ENCODE peak calls at places on chromosomes 7 and 10, in seven cellular contexts. H is AG08395; T is T1000; S is globus pallidus; I is SW 1271; X is anterior cingulate cortex; J is stimulated activated CD8-positive, alpha-beta memory T cell treated with anti-CD3 and anti-CD28 coated beads, Interleukin-4, amount 100 ng/mL, for 1 hour. E is an unnamed sample.

GRCh38 chr10:130957978-130958377 is 353.5 kb downstream of the TCERG1L start:
- DNase-seq in S (no peak), J (no peak), H (no peak), T (no peak), X (no peak), I (no peak), E (no peak)

GRCh38 chr10:51689536-51689935 is 9.9 kb downstream of the CSTF2T start:
- DNase-seq in S (no peak), I (no peak), H (no peak), X (no peak), J (no peak), T (no peak), E (no peak)

GRCh38 chr7:151448261-151449252 is 8.6 kb upstream of the CRYGN start:
- DNase-seq in X (no peak), J (peak; percentile 55), T (peak; percentile 58), H (peak; percentile 85), I (no peak), S (no peak), E (peak; percentile 51)

GRCh38 chr7:104017001-104017400 is 27.5 kb upstream of the RELN start:
- DNase-seq in J (no peak), H (no peak), S (no peak), I (no peak), T (no peak), X (no peak), E (no peak)

GRCh38 chr10:107264742-107265141 is 100.2 kb upstream of the SORCS1 start:
- DNase-seq in J (no peak), X (no peak), I (no peak), T (no peak), H (no peak), S (no peak), E (no peak)

GRCh38 chr7:108335264-108335918 is 120.8 kb downstream of the NRCAM start:
- DNase-seq in I (no peak), S (no peak), H (no peak), T (no peak), J (no peak), X (no peak), E (no peak)

GRCh38 chr7:464712-465461 is 54.8 kb downstream of the PDGFA start:
- DNase-seq in S (no peak), X (no peak), H (peak; percentile 64), J (no peak), I (no peak), T (no peak), E (no peak)

GRCh38 chr10:127155221-127155620 is 41.2 kb downstream of the INSYN2A start:
- DNase-seq in S (no peak), X (no peak), I (no peak), H (no peak), J (no peak), T (no peak), E (no peak)

GRCh38 chr7:101951757-101952156 is 134.3 kb downstream of the CUX1 start:
- DNase-seq in T (no peak), H (no peak), I (no peak), X (no peak), J (no peak), S (no peak), E (no peak)

GRCh38 chr7:118250860-118251494 is 26.5 kb downstream of the ANKRD7 start:
- DNase-seq in S (no peak), X (no peak), T (no peak), H (no peak), I (no peak), J (no peak), E (no peak)

GRCh38 chr10:79019961-79020491 is 48.7 kb upstream of the ZMIZ1 start:
- DNase-seq in J (no peak), H (peak; percentile 60), T (no peak), I (no peak), X (no peak), S (no peak), E (no peak)

GRCh38 chr7:90211391-90212148 is at the start of gene STEAP2:
- DNase-seq in T (peak; percentile 68), S (peak; percentile 64), I (peak; percentile 83), H (peak; percentile 95), J (no peak), X (peak; percentile 77), E (peak; percentile 61)

GRCh38 chr7:77455334-77455733 is 39.2 kb upstream of the GSAP start:
- DNase-seq in T (peak; percentile 26), J (no peak), S (peak; percentile 83), H (peak; percentile 90), X (peak; percentile 18), I (no peak), E (peak; percentile 62)

GRCh38 chr10:71484352-71484751 is 87.6 kb downstream of the CDH23 start:
- DNase-seq in T (no peak), I (no peak), J (no peak), H (no peak), S (no peak), X (no peak), E (no peak)

GRCh38 chr10:114486938-114487814 is 82.9 kb upstream of the AFAP1L2 start:
- DNase-seq in I (no peak), H (no peak), S (no peak), J (no peak), T (no peak), X (no peak), E (no peak)

GRCh38 chr7:36739351-36739750 is 15.1 kb upstream of the AOAH start:
- DNase-seq in J (no peak), T (no peak), I (no peak), H (no peak), X (no peak), S (no peak), E (no peak)

GRCh38 chr7:134514663-134515062 is 12.7 kb upstream of the AKR1B10 start:
- DNase-seq in X (no peak), J (no peak), I (peak; percentile 26), T (peak; percentile 3), H (peak; percentile 69), S (peak; percentile 72), E (peak; percentile 72)

GRCh38 chr10:6951771-6952170 is 371.7 kb upstream of the PRKCQ start:
- DNase-seq in H (no peak), J (no peak), T (no peak), X (no peak), S (no peak), I (no peak), E (no peak)

GRCh38 chr10:17578603-17579002 is 38.6 kb downstream of the HACD1 start:
- DNase-seq in J (no peak), S (no peak), I (no peak), H (no peak), T (no peak), X (no peak), E (no peak)

GRCh38 chr7:101175664-101176063 is 4.4 kb downstream of the NAT16 start:
- DNase-seq in J (no peak), H (no peak), I (no peak), S (no peak), X (no peak), T (no peak), E (no peak)

GRCh38 chr10:122308487-122309141 is 37.5 kb downstream of the BTBD16 start:
- DNase-seq in S (no peak), X (no peak), T (no peak), I (no peak), H (no peak), J (no peak), E (no peak)

GRCh38 chr10:88728107-88728763 is 22.2 kb downstream of the LIPK start:
- DNase-seq in H (no peak), S (no peak), I (no peak), X (no peak), T (no peak), J (no peak), E (no peak)

GRCh38 chr10:43120948-43121290 is 17.3 kb upstream of the CSGALNACT2 start:
- DNase-seq in S (no peak), J (no peak), I (no peak), X (no peak), H (no peak), T (no peak), E (no peak)

GRCh38 chr7:99563650-99564049 is 5.2 kb downstream of the ZNF655 start:
- DNase-seq in X (no peak), J (no peak), H (peak; percentile 72), T (peak; percentile 26), S (no peak), I (peak; percentile 29), E (no peak)

GRCh38 chr7:143271240-143271639 is 8.0 kb downstream of the GSTK1 start:
- DNase-seq in S (no peak), I (no peak), T (no peak), X (no peak), H (no peak), J (no peak), E (no peak)

GRCh38 chr7:119640326-119640725 is 632.6 kb upstream of the KCND2 start:
- DNase-seq in I (no peak), T (no peak), J (no peak), S (no peak), H (no peak), X (no peak), E (no peak)

GRCh38 chr10:32104622-32105509 is 48.6 kb upstream of the KIF5B start:
- DNase-seq in H (peak; percentile 43), X (no peak), I (no peak), J (no peak), T (peak; percentile 57), S (no peak), E (no peak)

GRCh38 chr7:80837345-80837744 is 81.5 kb downstream of the SEMA3C start:
- DNase-seq in X (no peak), I (no peak), J (no peak), T (no peak), S (no peak), H (no peak), E (no peak)

GRCh38 chr10:45199380-45199740 is 116.0 kb downstream of the OR13A1 start:
- DNase-seq in J (no peak), H (no peak), I (no peak), S (no peak), X (no peak), T (no peak), E (no peak)

GRCh38 chr7:12685550-12685949 is 1.9 kb upstream of the ARL4A start:
- DNase-seq in S (peak; percentile 54), X (peak; percentile 28), H (peak; percentile 55), T (no peak), I (no peak), J (no peak), E (peak; percentile 24)

GRCh38 chr7:137417464-137417863 is 73.9 kb upstream of the PTN start:
- DNase-seq in T (no peak), J (no peak), X (no peak), H (no peak), S (no peak), I (no peak), E (no peak)

GRCh38 chr10:127612-128432 is 7.4 kb upstream of the ZMYND11 start:
- DNase-seq in X (no peak), I (no peak), J (no peak), S (peak; percentile 49), T (no peak), H (no peak), E (peak; percentile 10)

GRCh38 chr10:130037169-130037661 is 73.1 kb upstream of the EBF3 start:
- DNase-seq in I (no peak), H (no peak), X (no peak), J (no peak), T (no peak), S (no peak), E (no peak)

GRCh38 chr7:80511964-80512363 is at the start of gene GNAT3:
- DNase-seq in J (no peak), S (no peak), I (no peak), H (no peak), X (no peak), T (no peak), E (no peak)